ENCODE peak calls at places on chromosomes 4 and X, in ten cellular contexts. B is endothelial cell; E is RWPE1; F is aorta; I is T-helper 2 cell; C is CD4-positive, alpha-beta T cell; N is nucleus accumbens; U is stimulated activated CD4-positive, alpha-beta T cell treated with anti-CD3 and anti-CD28 coated beads, Interleukin-12 subunit alpha, Interleukin-12 subunit beta, amount 100 ng/mL, for 48 hours; H is NCI-H82; T is M059J. S is an unnamed sample.

GRCh38 chrX:115941388-115941787 is 229.2 kb upstream of the AGTR2 start:
- DNase-seq in B (no peak), E (no peak), F (no peak), I (no peak), C (no peak), N (no peak), U (no peak), H (no peak), T (no peak), S (no peak)

GRCh38 chrX:115968436-115969252 is 201.9 kb upstream of the AGTR2 start:
- DNase-seq in B (peak; percentile 46), E (peak; percentile 44), F (peak; percentile 77), I (no peak), C (no peak), N (peak; percentile 5), U (no peak), H (peak; percentile 89), T (peak; percentile 67), S (peak; percentile 11)

GRCh38 chr4:112589207-112589606 is 47.5 kb downstream of the ZGRF1 start:
- DNase-seq in B (no peak), E (no peak), F (no peak), I (no peak), C (no peak), N (no peak), U (no peak), H (no peak), T (peak; percentile 37), S (peak; percentile 7)

GRCh38 chr4:77742054-77742453 is 77.1 kb downstream of the CNOT6L start:
- DNase-seq in B (no peak), E (no peak), F (no peak), I (no peak), C (no peak), N (no peak), U (no peak), H (no peak), T (no peak), S (no peak)

GRCh38 chr4:149835280-149835679 is 19.6 kb upstream of the IQCM start:
- DNase-seq in B (no peak), E (no peak), F (no peak), I (no peak), C (no peak), N (no peak), U (no peak), H (no peak), T (no peak), S (no peak)

GRCh38 chr4:123976285-123976684 is 579.7 kb downstream of the SPRY1 start:
- DNase-seq in B (no peak), E (no peak), F (no peak), I (no peak), C (no peak), N (no peak), U (no peak), H (peak; percentile 9), T (no peak), S (no peak)

GRCh38 chr4:68218044-68218443 is 27.4 kb downstream of the TMPRSS11B start:
- DNase-seq in B (no peak), E (no peak), F (no peak), I (no peak), C (no peak), N (no peak), U (no peak), H (no peak), T (peak; percentile 3), S (no peak)

GRCh38 chr4:73862357-73862756 is 6.8 kb upstream of the CXCL1 start:
- DNase-seq in B (no peak), E (no peak), F (no peak), I (no peak), C (no peak), N (no peak), U (no peak), H (no peak), T (no peak), S (no peak)

GRCh38 chr4:151627491-151627890 is 133.3 kb downstream of the GATB start:
- DNase-seq in B (no peak), E (peak; percentile 13), F (no peak), I (no peak), C (no peak), N (no peak), U (no peak), H (no peak), T (peak; percentile 50), S (no peak)

S was measured in SW480.